ENCODE peak calls at places on chromosomes 13 and 19, in four cellular contexts. E is H1, Q is A549, Y is HepG2. A is an unnamed sample.

GRCh38 chr13:112233716-112234115 is 142.4 kb upstream of the SPACA7 start:
- DNase-seq in E (no peak), Q (no peak), Y (no peak), A (no peak)

GRCh38 chr13:41606646-41607045 is 149.3 kb downstream of the RGCC start:
- DNase-seq in E (no peak), Q (no peak), Y (peak), A (no peak)

GRCh38 chr13:44210525-44210924 is 163.1 kb upstream of the SERP2 start:
- DNase-seq in E (no peak), Q (no peak), Y (no peak), A (no peak)

GRCh38 chr13:79830945-79831344 is 350.0 kb downstream of the NDFIP2 start:
- DNase-seq in E (no peak), Q (no peak), Y (no peak), A (no peak)

GRCh38 chr13:94494021-94494420 is 14.5 kb upstream of the DCT start:
- DNase-seq in E (no peak), Q (no peak), Y (no peak), A (no peak)

GRCh38 chr19:566403-566802 is 6.0 kb upstream of the BSG start:
- DNase-seq in E (no peak), Q (no peak), Y (peak), A (peak)

GRCh38 chr13:92074658-92075057 is 676.2 kb downstream of the GPC5 start:
- DNase-seq in E (no peak), Q (no peak), Y (peak), A (peak)

GRCh38 chr19:12785431-12786011 is 5.8 kb upstream of the JUNB start:
- DNase-seq in E (no peak), Q (no peak), Y (no peak), A (no peak)

GRCh38 chr19:13122980-13123957 is 5.2 kb downstream of the NACC1 start:
- DNase-seq in E (no peak), Q (no peak), Y (no peak), A (no peak)

GRCh38 chr19:13090511-13091231 is 12.0 kb downstream of the LYL1 start:
- DNase-seq in E (no peak), Q (no peak), Y (no peak), A (no peak)

GRCh38 chr19:763869-764268 is 13.0 kb downstream of the MISP start:
- DNase-seq in E (no peak), Q (no peak), Y (no peak), A (no peak)

GRCh38 chr13:74194856-74195255 is 60.7 kb upstream of the KLF12 start:
- DNase-seq in E (no peak), Q (no peak), Y (no peak), A (no peak)

GRCh38 chr13:78325585-78325984 is 277.8 kb downstream of the POU4F1 start:
- DNase-seq in E (no peak), Q (no peak), Y (no peak), A (no peak)

GRCh38 chr19:38665950-38666661 is 18.7 kb downstream of the ACTN4 start:
- DNase-seq in E (peak), Q (no peak), Y (peak), A (no peak)

GRCh38 chr13:106376411-106377112 is 158.9 kb downstream of the EFNB2 start:
- DNase-seq in E (no peak), Q (peak), Y (no peak), A (no peak)

GRCh38 chr19:17424743-17425365 is 5.0 kb downstream of the MVB12A start:
- DNase-seq in E (peak), Q (no peak), Y (no peak), A (peak)

GRCh38 chr19:38351865-38352395 is 16.3 kb downstream of the CATSPERG start:
- DNase-seq in E (no peak), Q (no peak), Y (no peak), A (no peak)

GRCh38 chr19:16886305-16886880 is 2.4 kb upstream of the F2RL3 start:
- DNase-seq in E (no peak), Q (no peak), Y (peak), A (no peak)

GRCh38 chr19:42191855-42192254 is 25.6 kb downstream of the DEDD2 start:
- DNase-seq in E (no peak), Q (peak), Y (peak), A (no peak)

GRCh38 chr13:100392709-100393630 is 195.6 kb downstream of the GGACT start:
- DNase-seq in E (no peak), Q (peak), Y (peak), A (peak)

GRCh38 chr13:95842898-95843297 is 166.0 kb downstream of the DNAJC3 start:
- DNase-seq in E (no peak), Q (no peak), Y (no peak), A (no peak)

GRCh38 chr13:107864543-107865460 is 350.5 kb downstream of the LIG4 start:
- DNase-seq in E (no peak), Q (no peak), Y (peak), A (peak)

GRCh38 chr13:51557875-51558604 is 26.2 kb upstream of the WDFY2 start:
- DNase-seq in E (no peak), Q (no peak), Y (no peak), A (no peak)

GRCh38 chr13:67013709-67014108 is 216.4 kb downstream of the PCDH9 start:
- DNase-seq in E (no peak), Q (no peak), Y (no peak), A (no peak)

GRCh38 chr13:24463078-24463477 is 49.5 kb downstream of the PARP4 start:
- DNase-seq in E (no peak), Q (no peak), Y (no peak), A (no peak)

GRCh38 chr19:40433391-40434216 is 7.8 kb upstream of the SERTAD1 start:
- DNase-seq in E (peak), Q (peak), Y (peak), A (peak)

GRCh38 chr19:29211562-29212416 is 1.2 kb downstream of the UQCRFS1 start:
- DNase-seq in E (no peak), Q (peak), Y (peak), A (peak)

GRCh38 chr19:49636230-49636932 is 3.6 kb downstream of the RRAS start:
- DNase-seq in E (no peak), Q (no peak), Y (no peak), A (no peak)

GRCh38 chr19:49638360-49638759 is 1.6 kb downstream of the RRAS start:
- DNase-seq in E (no peak), Q (peak), Y (no peak), A (peak)

GRCh38 chr19:49635530-49636229 is 4.3 kb downstream of the RRAS start:
- DNase-seq in E (no peak), Q (no peak), Y (no peak), A (no peak)

GRCh38 chr19:49639401-49640112 is 386 bp downstream of the RRAS start:
- DNase-seq in E (no peak), Q (no peak), Y (no peak), A (no peak)

GRCh38 chr19:49637865-49638350 is 2.0 kb downstream of the RRAS start:
- DNase-seq in E (peak), Q (peak), Y (no peak), A (peak)
- TF ChIP-seq JUN in E (no peak), Q (no peak), Y (no peak), A (no peak)

DNA sequence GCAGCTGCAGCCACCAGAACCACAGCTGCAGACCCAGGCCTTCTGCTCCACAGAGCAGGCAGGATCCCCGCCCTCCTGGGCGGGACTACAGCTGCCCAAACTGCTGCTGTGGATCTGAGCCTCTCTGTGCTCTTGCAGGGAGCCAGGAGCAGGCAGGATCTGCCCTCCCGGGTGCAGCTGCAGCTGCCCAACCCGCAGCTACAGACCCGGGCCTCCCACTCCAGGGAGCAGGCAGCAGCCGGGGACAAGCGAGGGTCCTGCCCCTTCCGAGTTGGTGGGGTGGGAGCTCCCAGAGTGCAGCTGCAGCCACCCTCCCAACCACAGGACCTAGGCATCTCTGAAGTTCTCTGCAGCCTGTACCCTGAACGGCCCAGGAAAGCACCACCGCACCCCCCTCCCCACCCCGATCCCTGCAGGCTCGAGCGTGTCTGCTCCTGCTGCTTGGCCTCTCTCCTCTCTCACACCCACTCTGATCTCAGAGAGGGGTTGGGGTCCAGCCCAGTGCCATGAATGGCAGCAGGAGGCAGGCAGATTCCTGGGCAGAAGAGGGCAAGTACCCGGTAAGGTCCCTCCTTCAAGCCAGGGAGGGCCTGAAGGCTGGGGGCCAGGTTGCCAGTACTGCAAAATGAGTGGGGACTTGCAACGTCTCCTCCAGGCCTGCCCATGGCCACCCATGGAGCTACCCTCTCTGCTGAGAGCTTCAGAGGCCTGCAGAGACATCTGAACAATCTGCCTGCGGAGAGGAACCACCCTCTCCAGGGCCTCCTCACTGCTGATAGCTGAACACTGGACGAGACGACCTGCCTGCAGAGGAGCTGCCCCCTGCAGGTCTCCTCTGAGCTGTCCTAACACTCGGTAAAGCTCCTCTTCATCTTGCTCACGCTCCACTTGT is 16.4 kb upstream of the EMP3 start:
- DNase-seq in E (no peak), Q (no peak), Y (peak), A (peak)
- TF ChIP-seq MAFK in E (no peak), Q (no peak), Y (no peak), A (no peak)

DNA sequence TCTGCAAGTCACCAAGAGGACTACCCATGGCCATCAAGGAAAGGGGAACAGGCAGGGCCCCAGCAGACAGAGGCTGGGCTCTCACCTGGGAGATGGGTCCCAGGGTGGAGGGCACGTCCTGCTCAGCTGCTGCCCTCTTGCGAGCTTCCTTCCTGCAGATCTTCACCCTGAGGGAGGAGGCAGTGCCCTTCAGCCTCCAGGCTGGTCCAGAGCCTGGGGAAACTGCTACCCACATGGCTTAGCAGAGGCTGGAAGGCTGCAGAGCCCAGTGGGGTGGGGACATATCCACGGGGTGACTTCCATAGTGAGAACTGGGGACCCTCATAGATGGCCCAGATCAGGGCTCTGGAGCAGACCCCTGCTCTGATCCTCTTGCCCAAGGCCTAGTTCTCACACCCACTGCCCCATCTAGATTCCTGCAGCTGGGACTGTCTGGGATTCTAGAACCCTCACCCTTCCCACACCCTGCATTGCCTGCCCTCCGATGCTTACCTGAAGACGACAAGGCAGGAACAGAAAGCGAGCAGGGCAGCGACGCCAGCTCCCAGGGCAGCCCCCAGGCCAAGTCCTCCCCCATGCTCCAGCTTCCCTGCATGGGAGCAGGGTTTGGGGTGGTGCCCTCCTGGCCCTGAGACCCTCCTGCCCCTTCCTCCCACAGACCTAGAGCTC is 9.0 kb downstream of the SIGLEC11 start:
- DNase-seq in E (no peak), Q (no peak), Y (no peak), A (no peak)
- TF ChIP-seq JUN in E (no peak), Q (no peak), Y (no peak), A (no peak)

GRCh38 chr13:34340534-34340933 is 522.6 kb downstream of the RFC3 start:
- DNase-seq in E (no peak), Q (no peak), Y (no peak), A (no peak)
- TF ChIP-seq MAFK in E (no peak), Q (no peak), Y (no peak), A (no peak)

GRCh38 chr13:29909975-29910674 is 59.7 kb upstream of the UBL3 start:
- DNase-seq in E (no peak), Q (no peak), Y (no peak), A (no peak)
- TF ChIP-seq JUN in E (no peak), Q (no peak), Y (no peak), A (no peak)

DNA sequence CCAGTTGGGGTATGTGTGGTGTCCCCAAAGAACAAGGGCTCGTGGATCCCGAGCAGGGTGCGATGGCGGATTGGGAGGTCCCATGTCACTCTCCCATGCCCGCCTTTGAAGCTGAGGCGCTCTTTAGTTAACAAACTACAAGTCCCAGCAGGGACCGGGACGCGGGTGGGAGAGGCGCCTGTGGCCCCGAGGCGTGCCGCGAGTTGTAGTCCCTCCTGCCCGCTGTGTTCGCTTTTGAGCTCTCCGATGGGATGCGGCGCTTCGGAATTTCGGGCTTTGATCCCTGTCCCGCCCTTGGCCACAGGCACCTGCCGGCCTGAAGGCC is 10.9 kb downstream of the CYTH2 start:
- DNase-seq in E (no peak), Q (no peak), Y (no peak), A (no peak)
- TF ChIP-seq MAFK in E (no peak), Q (no peak), Y (no peak), A (no peak)

GRCh38 chr19:3897936-3898335 is 17.5 kb downstream of the ATCAY start:
- DNase-seq in E (no peak), Q (no peak), Y (no peak), A (no peak)
- TF ChIP-seq JUN in E (no peak), Q (no peak), Y (no peak), A (no peak)

DNA sequence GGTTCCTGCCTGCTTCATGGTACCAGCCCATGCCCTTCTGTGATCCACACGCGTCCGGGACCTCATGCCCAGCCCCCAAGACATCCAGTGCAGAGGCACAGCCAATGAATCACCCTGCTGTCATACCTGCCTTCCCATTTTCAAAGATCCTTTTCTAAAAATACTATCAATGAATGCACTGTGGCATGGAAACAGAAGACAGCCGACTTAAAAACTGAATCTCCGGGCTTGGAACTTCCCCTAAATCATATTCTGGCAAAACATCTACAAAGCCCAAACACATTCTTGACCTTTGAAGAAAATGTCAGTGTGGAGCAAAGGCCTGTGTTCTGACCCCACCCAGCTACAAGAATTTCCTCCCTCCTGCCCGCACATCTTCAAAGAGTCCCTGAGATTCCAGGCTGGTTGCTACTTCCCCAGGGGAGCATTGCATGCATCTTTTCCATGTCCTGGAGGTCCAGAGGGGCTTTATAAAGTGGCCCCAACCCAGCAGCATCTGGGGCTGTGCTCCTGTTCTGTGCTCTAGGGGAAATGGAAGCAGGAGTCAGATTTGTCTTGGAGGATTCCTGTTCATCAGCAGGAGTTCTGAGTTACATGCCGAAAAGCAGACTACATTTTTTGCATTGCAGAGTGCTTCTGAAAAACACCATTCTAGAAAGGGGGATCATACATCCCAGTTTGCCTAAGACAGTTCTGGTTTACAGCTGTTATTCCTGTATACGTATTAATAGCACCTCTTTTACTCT is 135.2 kb downstream of the USP12 start:
- DNase-seq in E (no peak), Q (peak), Y (no peak), A (no peak)
- TF ChIP-seq MAFK in E (no peak), Q (no peak), Y (no peak), A (no peak)